ENCODE peak calls at places on chromosomes 6 and 20, in ten cellular contexts. I is foreskin fibroblast, Y is fibroblast of lung, Z is neural crest cell, P is mucosa of gallbladder, F is gastrocnemius medialis, Q is choroid plexus epithelial cell, O is T follicular helper cell, D is WTC11, M is head of caudate nucleus. E is an unnamed sample.

GRCh38 chr20:49786226-49786625 is 26.4 kb upstream of the SLC9A8 start:
- DNase-seq in I (no peak), Y (no peak), Z (no peak), P (no peak), F (no peak), Q (no peak), O (no peak), D (no peak), M (no peak), E (no peak)

GRCh38 chr20:64119681-64120341 is 12.4 kb upstream of the NPBWR2 start:
- DNase-seq in I (no peak), Y (peak), Z (no peak), P (no peak), F (no peak), Q (no peak), O (no peak), D (no peak), M (no peak), E (no peak)

GRCh38 chr6:140041571-140042332 is 667.3 kb upstream of the CITED2 start:
- DNase-seq in I (no peak), Y (no peak), Z (no peak), P (no peak), F (no peak), Q (no peak), O (no peak), D (no peak), M (no peak), E (no peak)

GRCh38 chr6:169319561-169319960 is 65.9 kb upstream of the THBS2 start:
- DNase-seq in I (no peak), Y (peak), Z (no peak), P (no peak), F (no peak), Q (no peak), O (no peak), D (no peak), M (no peak), E (no peak)

GRCh38 chr20:32158943-32159660 is 48.4 kb downstream of the PLAGL2 start:
- DNase-seq in I (no peak), Y (no peak), Z (no peak), P (no peak), F (no peak), Q (no peak), O (no peak), D (no peak), M (no peak), E (no peak)

GRCh38 chr20:39176457-39176856 is 214.3 kb downstream of the DHX35 start:
- DNase-seq in I (no peak), Y (no peak), Z (no peak), P (no peak), F (no peak), Q (no peak), O (no peak), D (no peak), M (no peak), E (no peak)

GRCh38 chr6:73985891-73986290 is 289.9 kb downstream of the CD109 start:
- DNase-seq in I (peak), Y (peak), Z (no peak), P (no peak), F (no peak), Q (peak), O (no peak), D (no peak), M (no peak), E (no peak)

GRCh38 chr20:32581839-32582658 is 3.1 kb downstream of the NOL4L start:
- DNase-seq in I (no peak), Y (no peak), Z (no peak), P (no peak), F (no peak), Q (no peak), O (no peak), D (no peak), M (no peak), E (no peak)

GRCh38 chr6:96611342-96611964 is 48.5 kb downstream of the FHL5 start:
- DNase-seq in I (no peak), Y (no peak), Z (no peak), P (no peak), F (no peak), Q (no peak), O (no peak), D (no peak), M (no peak), E (no peak)

GRCh38 chr20:10172998-10173655 is 45.5 kb upstream of the SNAP25 start:
- DNase-seq in I (no peak), Y (no peak), Z (no peak), P (no peak), F (no peak), Q (no peak), O (no peak), D (no peak), M (peak), E (no peak)

E was measured in kidney glomerular epithelial cell.